ENCODE peak calls at places on chromosomes 1 and 21, in five cellular contexts. H is RCC 7860, E is LHCN-M2, J is GM19239, F is H54. I is an unnamed sample.

GRCh38 chr1:156050376-156050775 is 3.2 kb downstream of the UBQLN4 start:
- DNase-seq in H (no peak), E (peak), J (no peak), F (no peak), I (no peak)

GRCh38 chr1:214700381-214700780 is 97.4 kb downstream of the CENPF start:
- DNase-seq in H (no peak), E (no peak), J (no peak), F (no peak), I (no peak)

GRCh38 chr1:66282343-66282852 is 251.6 kb upstream of the SGIP1 start:
- DNase-seq in H (no peak), E (peak), J (peak), F (no peak), I (peak)

GRCh38 chr21:25515484-25516405 is 91.5 kb downstream of the MRPL39 start:
- DNase-seq in H (no peak), E (peak), J (no peak), F (no peak), I (no peak)

GRCh38 chr21:31354604-31355443 is 10.8 kb upstream of the TIAM1 start:
- DNase-seq in H (peak), E (peak), J (no peak), F (peak), I (peak)

GRCh38 chr1:14663773-14664172 is 65.3 kb downstream of the KAZN start:
- DNase-seq in H (no peak), E (no peak), J (no peak), F (no peak), I (no peak)

GRCh38 chr1:175901076-175901475 is 157.7 kb upstream of the TNR start:
- DNase-seq in H (no peak), E (no peak), J (no peak), F (no peak), I (no peak)

GRCh38 chr1:115184951-115185331 is 95.6 kb upstream of the TSPAN2 start:
- DNase-seq in H (peak), E (peak), J (no peak), F (peak), I (no peak)

GRCh38 chr1:230175839-230176238 is 108.8 kb downstream of the GALNT2 start:
- DNase-seq in H (no peak), E (no peak), J (no peak), F (no peak), I (no peak)

GRCh38 chr1:246219508-246220030 is 287.5 kb downstream of the SMYD3 start:
- DNase-seq in H (no peak), E (no peak), J (no peak), F (no peak), I (no peak)

GRCh38 chr1:238951809-238952208 is 434.6 kb upstream of the CHRM3 start:
- DNase-seq in H (no peak), E (peak), J (no peak), F (no peak), I (no peak)

GRCh38 chr1:93980320-93980744 is 71.1 kb upstream of the GCLM start:
- DNase-seq in H (no peak), E (peak), J (no peak), F (no peak), I (no peak)

GRCh38 chr1:164064501-164064900 is 494.5 kb upstream of the PBX1 start:
- DNase-seq in H (no peak), E (peak), J (no peak), F (no peak), I (no peak)

GRCh38 chr1:214441119-214441518 is 110.3 kb downstream of the PTPN14 start:
- DNase-seq in H (no peak), E (no peak), J (no peak), F (no peak), I (peak)